ENCODE peak calls at places on chromosomes 4 and X, in ten cellular contexts. R is heart right ventricle; W is right atrium auricular region; P is fibroblast of lung; N is colonic mucosa; F is CD8-positive, alpha-beta T cell; A is uterus; X is sigmoid colon; J is A673; Q is thyroid gland. C is an unnamed sample. For H3K4me1 and H3K9me3, the result is how much of the 10 kb centered on the place peaks cover.

GRCh38 chrX:56233682-56234081 is 1.5 kb downstream of the KLF8 start:
- DNase-seq in F (no peak), P (peak), N (peak), A (peak), X (peak), R (peak), Q (peak), W (peak), J (peak), C (peak)

GRCh38 chr4:80711956-80712355 is 318.6 kb upstream of the BMP3 start:
- DNase-seq in P (peak), X (no peak), F (no peak), W (no peak), Q (no peak), J (no peak), R (no peak), N (no peak), A (no peak), C (no peak)

GRCh38 chrX:101419489-101419888 is 11.5 kb downstream of the HNRNPH2 start:
- DNase-seq in Q (peak), P (no peak), A (no peak), R (no peak), N (peak), X (no peak), J (no peak), W (no peak), F (no peak), C (no peak)

GRCh38 chrX:23783569-23784486 is 855 bp downstream of the SAT1 start:
- DNase-seq in N (no peak), W (no peak), P (peak), F (no peak), A (no peak), J (no peak), X (no peak), Q (no peak), R (no peak), C (no peak)

GRCh38 chr4:182067828-182068227 is 175.4 kb upstream of the TENM3 start:
- DNase-seq in W (no peak), A (no peak), Q (no peak), J (peak), P (no peak), N (no peak), R (no peak), X (no peak), F (no peak), C (no peak)

GRCh38 chrX:140817943-140818342 is 108.4 kb downstream of the LINC00632 start:
- DNase-seq in F (no peak), P (peak), Q (no peak), R (no peak), X (no peak), J (peak), A (no peak), W (no peak), N (no peak), C (no peak)

GRCh38 chr4:86529450-86529849 is 64.7 kb upstream of the PTPN13 start:
- DNase-seq in W (no peak), N (no peak), Q (no peak), R (no peak), J (no peak), X (no peak), P (no peak), A (no peak), F (no peak), C (no peak)

GRCh38 chrX:138925330-138925729 is 213.8 kb upstream of the FGF13 start:
- DNase-seq in P (peak), X (no peak), Q (no peak), F (no peak), A (no peak), N (no peak), W (no peak), J (peak), R (no peak), C (no peak)

GRCh38 chr4:54050214-54050904 is 14.0 kb downstream of the CHIC2 start:
- DNase-seq in X (no peak), N (no peak), Q (no peak), P (peak), W (no peak), J (no peak), F (no peak), R (no peak), A (no peak), C (no peak)

GRCh38 chr4:80185787-80186548 is 11.3 kb upstream of the PRDM8 start:
- DNase-seq in W (no peak), N (no peak), F (no peak), R (no peak), J (no peak), Q (no peak), P (peak), A (no peak), X (peak), C (no peak)

GRCh38 chr4:77862478-77863216 is at the start of gene MRPL1:
- DNase-seq in Q (peak), J (peak), A (peak), P (peak), X (peak), W (peak), R (peak), F (peak), N (peak), C (peak)

DNA sequence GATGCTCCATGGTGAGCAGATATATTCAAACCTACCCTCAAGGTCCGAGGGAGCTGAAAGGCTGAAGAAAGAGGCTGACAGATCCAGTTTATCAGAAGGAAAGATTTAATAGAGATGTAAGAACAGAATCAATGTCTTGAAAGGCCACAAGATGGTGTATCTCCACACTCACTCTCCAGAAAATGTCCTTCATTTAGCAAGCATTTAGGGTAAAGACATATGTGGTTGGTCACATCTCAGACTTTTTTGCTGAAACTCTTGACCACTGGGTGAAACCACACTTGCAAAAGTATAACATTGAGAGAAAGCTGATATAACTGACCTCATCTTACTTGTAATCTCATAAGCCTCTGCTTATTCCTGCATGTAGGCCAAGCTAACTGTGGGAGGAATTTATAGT is 745.8 kb upstream of the GALNTL6 start:
- DNase-seq in N (no peak), Q (no peak), A (no peak), F (no peak), P (no peak), R (no peak), J (no peak), X (no peak), W (no peak), C (no peak)
- TF ChIP-seq CTCF in N (no peak), Q (no peak), A (no peak), F (no peak), P (no peak), R (no peak), J (no peak), X (no peak), W (no peak), C (no peak)

GRCh38 chrX:10022273-10022541 is 55.0 kb downstream of the CLDN34 start:
- DNase-seq in P (no peak), Q (no peak), W (no peak), A (no peak), R (no peak), X (peak), F (no peak), N (no peak), J (no peak), C (no peak)
- H3K4me1 ChIP-seq in P (under half), Q (under half), W (under half), A (under half), R (under half), X (half or more), F (under half), N (under half), J (under half), C (under half)

GRCh38 chrX:781216-782211 is 150.9 kb downstream of the SHOX start:
- DNase-seq in J (no peak), Q (no peak), A (no peak), N (no peak), P (no peak), X (no peak), W (no peak), F (no peak), R (no peak), C (no peak)

GRCh38 chrX:790031-790430 is 159.4 kb downstream of the SHOX start:
- DNase-seq in A (no peak), Q (no peak), X (no peak), P (no peak), N (no peak), J (no peak), F (no peak), R (no peak), W (no peak), C (no peak)

GRCh38 chrX:786441-786881 is 155.9 kb downstream of the SHOX start:
- DNase-seq in J (no peak), W (no peak), R (no peak), N (peak), P (no peak), Q (no peak), X (no peak), A (no peak), F (no peak), C (no peak)

GRCh38 chrX:789096-789495 is 158.5 kb downstream of the SHOX start:
- DNase-seq in F (no peak), R (no peak), W (no peak), Q (no peak), X (no peak), N (no peak), A (no peak), P (no peak), J (no peak), C (no peak)

DNA sequence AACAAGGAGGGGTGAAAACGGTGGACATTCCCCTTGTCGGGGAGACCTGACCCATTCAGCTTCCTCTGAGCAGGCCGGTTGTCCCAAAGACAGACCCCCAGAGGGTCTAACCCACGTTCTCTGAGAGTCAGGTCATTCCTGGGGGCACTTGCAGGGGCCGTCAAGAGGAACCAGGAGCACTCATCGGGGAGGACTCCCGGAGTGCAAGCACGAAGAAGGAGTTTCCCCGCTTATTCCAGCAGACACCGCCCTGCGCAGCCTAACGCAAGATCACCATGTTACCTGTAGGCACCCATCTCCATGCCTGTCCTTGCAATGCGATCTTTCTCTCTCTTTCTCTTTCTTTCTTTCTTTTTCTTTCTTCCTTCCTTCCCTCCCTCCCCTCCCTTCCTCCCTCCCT is 154.2 kb downstream of the SHOX start:
- DNase-seq in A (no peak), P (no peak), X (no peak), Q (no peak), F (no peak), J (no peak), N (no peak), W (no peak), R (no peak), C (no peak)
- H3K9me3 ChIP-seq in A (under half), P (under half), X (under half), Q (under half), F (under half), J (under half), N (under half), W (under half), R (under half), C (under half)

DNA sequence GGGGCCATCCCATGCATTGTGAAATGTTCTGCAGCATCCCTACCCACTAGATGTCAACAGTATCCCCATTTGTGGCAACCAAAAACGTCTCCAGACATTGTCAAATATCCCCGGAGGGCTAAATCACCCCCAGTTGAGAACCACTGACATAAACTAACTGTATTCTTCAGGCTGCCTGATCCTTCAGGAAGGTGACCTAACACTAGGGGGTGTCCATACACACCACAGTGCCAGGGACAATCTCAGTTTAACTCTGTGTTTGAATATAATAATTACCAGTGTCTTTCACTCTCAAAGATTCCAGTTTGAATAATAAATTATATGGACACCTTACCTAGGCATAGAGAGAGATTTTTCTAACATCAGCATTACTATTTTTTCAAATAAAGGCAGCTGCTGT is 6.4 kb downstream of the ACE2 start:
- DNase-seq in F (no peak), X (no peak), N (no peak), P (no peak), W (no peak), J (no peak), R (no peak), Q (no peak), A (no peak), C (no peak)
- TF ChIP-seq CTCF in F (no peak), X (no peak), N (no peak), P (no peak), W (no peak), J (no peak), R (peak), Q (no peak), A (no peak), C (no peak)

GRCh38 chr4:31043382-31044062 is 323.4 kb downstream of the PCDH7 start:
- DNase-seq in F (no peak), Q (no peak), X (no peak), A (no peak), N (no peak), W (no peak), P (peak), J (no peak), R (no peak), C (no peak)
- H3K4me1 ChIP-seq in F (under half), Q (under half), X (under half), A (under half), N (under half), W (under half), P (under half), J (half or more), R (under half), C (under half)

GRCh38 chrX:1059576-1060561 is 152.6 kb downstream of the CRLF2 start:
- DNase-seq in J (no peak), F (no peak), R (no peak), X (no peak), N (no peak), W (no peak), A (no peak), Q (no peak), P (no peak), C (no peak)
- H3K9me3 ChIP-seq in J (under half), F (under half), R (under half), X (under half), N (under half), W (under half), A (under half), Q (under half), P (under half), C (under half)

GRCh38 chr4:107693132-107693531 is 26.9 kb downstream of the PAPSS1 start:
- DNase-seq in J (no peak), W (no peak), N (no peak), Q (no peak), F (no peak), X (no peak), A (no peak), R (no peak), P (no peak), C (no peak)
- TF ChIP-seq CTCF in J (no peak), W (no peak), N (no peak), Q (no peak), F (no peak), X (no peak), A (no peak), R (no peak), P (no peak), C (no peak)

C was measured in thoracic aorta.